ENCODE peak calls at places on chromosomes 16 and 17, in five cellular contexts. One of them, this sample, is unnamed.

GRCh38 chr16:30715777-30716445 is 16.9 kb downstream of the SRCAP start:
- DNase-seq in endothelial cell of umbilical vein: no peak
- DNase-seq in neural progenitor cell: no peak
- DNase-seq in tibial nerve: no peak
- DNase-seq in uterus: no peak
- DNase-seq in this sample: no peak

GRCh38 chr16:46757339-46758050 is 9.4 kb upstream of the MYLK3 start:
- DNase-seq in endothelial cell of umbilical vein: no peak
- DNase-seq in neural progenitor cell: peak
- DNase-seq in tibial nerve: no peak
- DNase-seq in uterus: no peak
- DNase-seq in this sample: no peak

GRCh38 chr16:14057878-14058382 is 13.2 kb upstream of the MRTFB start:
- DNase-seq in endothelial cell of umbilical vein: peak
- DNase-seq in neural progenitor cell: no peak
- DNase-seq in tibial nerve: no peak
- DNase-seq in uterus: peak
- DNase-seq in this sample: no peak

GRCh38 chr17:62800580-62800979 is 7.5 kb downstream of the MARCHF10 start:
- DNase-seq in endothelial cell of umbilical vein: no peak
- DNase-seq in neural progenitor cell: no peak
- DNase-seq in tibial nerve: no peak
- DNase-seq in uterus: no peak
- DNase-seq in this sample: no peak

GRCh38 chr17:35727635-35728034 is 3.8 kb upstream of the RASL10B start:
- DNase-seq in endothelial cell of umbilical vein: no peak
- DNase-seq in neural progenitor cell: no peak
- DNase-seq in tibial nerve: no peak
- DNase-seq in uterus: no peak
- DNase-seq in this sample: no peak

GRCh38 chr16:2963611-2964415 is at the start of gene KREMEN2:
- DNase-seq in endothelial cell of umbilical vein: no peak
- DNase-seq in neural progenitor cell: peak
- DNase-seq in tibial nerve: no peak
- DNase-seq in uterus: no peak
- DNase-seq in this sample: peak

GRCh38 chr17:55053855-55054254 is 85.3 kb downstream of the STXBP4 start:
- DNase-seq in endothelial cell of umbilical vein: peak
- DNase-seq in neural progenitor cell: no peak
- DNase-seq in tibial nerve: no peak
- DNase-seq in uterus: no peak
- DNase-seq in this sample: no peak

GRCh38 chr17:13353590-13353989 is 248.1 kb downstream of the HS3ST3A1 start:
- DNase-seq in endothelial cell of umbilical vein: no peak
- DNase-seq in neural progenitor cell: no peak
- DNase-seq in tibial nerve: no peak
- DNase-seq in uterus: no peak
- DNase-seq in this sample: no peak

GRCh38 chr17:17849863-17850373 is 13.1 kb upstream of the SREBF1 start:
- DNase-seq in endothelial cell of umbilical vein: peak
- DNase-seq in neural progenitor cell: peak
- DNase-seq in tibial nerve: peak
- DNase-seq in uterus: peak
- DNase-seq in this sample: peak

GRCh38 chr17:38868095-38868967 is 1.5 kb upstream of the LASP1 start:
- DNase-seq in endothelial cell of umbilical vein: peak
- DNase-seq in neural progenitor cell: peak
- DNase-seq in tibial nerve: peak
- DNase-seq in uterus: peak
- DNase-seq in this sample: no peak

GRCh38 chr16:55955439-55955838 is 80.3 kb upstream of the CES5A start:
- DNase-seq in endothelial cell of umbilical vein: no peak
- DNase-seq in neural progenitor cell: no peak
- DNase-seq in tibial nerve: no peak
- DNase-seq in uterus: no peak
- DNase-seq in this sample: no peak

GRCh38 chr16:25270577-25270976 is 12.9 kb upstream of the ZKSCAN2 start:
- DNase-seq in endothelial cell of umbilical vein: no peak
- DNase-seq in neural progenitor cell: no peak
- DNase-seq in tibial nerve: no peak
- DNase-seq in uterus: no peak
- DNase-seq in this sample: no peak

GRCh38 chr16:13937411-13937810 is 17.5 kb downstream of the ERCC4 start:
- DNase-seq in endothelial cell of umbilical vein: no peak
- DNase-seq in neural progenitor cell: no peak
- DNase-seq in tibial nerve: no peak
- DNase-seq in uterus: no peak
- DNase-seq in this sample: no peak

GRCh38 chr16:21130811-21131210 is 19.8 kb downstream of the DNAH3 start:
- DNase-seq in endothelial cell of umbilical vein: no peak
- DNase-seq in neural progenitor cell: no peak
- DNase-seq in tibial nerve: no peak
- DNase-seq in uterus: no peak
- DNase-seq in this sample: no peak

GRCh38 chr16:81666102-81666501 is 113.0 kb upstream of the PLCG2 start:
- DNase-seq in endothelial cell of umbilical vein: no peak
- DNase-seq in neural progenitor cell: no peak
- DNase-seq in tibial nerve: no peak
- DNase-seq in uterus: no peak
- DNase-seq in this sample: no peak

GRCh38 chr17:9115446-9116265 is 94.3 kb downstream of the NTN1 start:
- DNase-seq in endothelial cell of umbilical vein: peak
- DNase-seq in neural progenitor cell: peak
- DNase-seq in tibial nerve: peak
- DNase-seq in uterus: peak
- DNase-seq in this sample: peak

GRCh38 chr16:19389246-19389645 is 28.4 kb upstream of the TMC5 start:
- DNase-seq in endothelial cell of umbilical vein: peak
- DNase-seq in neural progenitor cell: peak
- DNase-seq in tibial nerve: peak
- DNase-seq in uterus: no peak
- DNase-seq in this sample: peak

GRCh38 chr17:72171703-72172670 is 51.2 kb downstream of the SOX9 start:
- DNase-seq in endothelial cell of umbilical vein: no peak
- DNase-seq in neural progenitor cell: no peak
- DNase-seq in tibial nerve: no peak
- DNase-seq in uterus: no peak
- DNase-seq in this sample: no peak
- TF ChIP-seq CTCF in endothelial cell of umbilical vein: no peak
- TF ChIP-seq CTCF in neural progenitor cell: no peak
- TF ChIP-seq CTCF in tibial nerve: no peak
- TF ChIP-seq CTCF in uterus: no peak
- TF ChIP-seq CTCF in this sample: no peak

GRCh38 chr17:81125573-81126081 is 39.7 kb upstream of the PVALEF start:
- DNase-seq in endothelial cell of umbilical vein: no peak
- DNase-seq in neural progenitor cell: no peak
- DNase-seq in tibial nerve: no peak
- DNase-seq in uterus: no peak
- DNase-seq in this sample: no peak
- TF ChIP-seq CTCF in endothelial cell of umbilical vein: no peak
- TF ChIP-seq CTCF in neural progenitor cell: no peak
- TF ChIP-seq CTCF in tibial nerve: no peak
- TF ChIP-seq CTCF in uterus: no peak
- TF ChIP-seq CTCF in this sample: no peak

GRCh38 chr17:37406635-37407455 is at the start of the genes ACACA and TADA2A:
- DNase-seq in endothelial cell of umbilical vein: peak
- DNase-seq in neural progenitor cell: peak
- DNase-seq in tibial nerve: peak
- DNase-seq in uterus: peak
- DNase-seq in this sample: peak
- TF ChIP-seq CTCF in endothelial cell of umbilical vein: no peak
- TF ChIP-seq CTCF in neural progenitor cell: no peak
- TF ChIP-seq CTCF in tibial nerve: no peak
- TF ChIP-seq CTCF in uterus: no peak
- TF ChIP-seq CTCF in this sample: no peak

DNA sequence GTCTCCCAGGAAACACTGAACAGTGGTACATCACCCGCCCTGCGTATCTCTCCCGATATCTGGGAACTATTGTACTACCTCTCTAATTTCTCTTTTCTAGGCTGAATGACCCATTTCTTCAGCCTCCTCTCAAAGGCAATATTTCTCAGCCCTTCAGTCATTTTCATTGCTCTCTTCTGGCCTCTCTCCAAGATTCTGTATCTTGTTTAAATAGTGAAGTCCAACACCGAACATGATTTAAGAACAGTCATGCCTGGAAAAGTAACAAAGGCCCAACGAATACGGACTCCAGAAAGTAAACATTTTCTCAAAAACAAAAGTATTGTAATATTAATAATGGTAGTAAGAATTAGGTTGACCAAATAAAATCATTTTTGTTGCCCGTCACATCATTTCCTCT is 220.0 kb downstream of the ZFHX3 start:
- DNase-seq in endothelial cell of umbilical vein: no peak
- DNase-seq in neural progenitor cell: no peak
- DNase-seq in tibial nerve: no peak
- DNase-seq in uterus: no peak
- DNase-seq in this sample: no peak
- TF ChIP-seq CTCF in endothelial cell of umbilical vein: no peak
- TF ChIP-seq CTCF in neural progenitor cell: no peak
- TF ChIP-seq CTCF in tibial nerve: no peak
- TF ChIP-seq CTCF in uterus: no peak
- TF ChIP-seq CTCF in this sample: no peak

DNA sequence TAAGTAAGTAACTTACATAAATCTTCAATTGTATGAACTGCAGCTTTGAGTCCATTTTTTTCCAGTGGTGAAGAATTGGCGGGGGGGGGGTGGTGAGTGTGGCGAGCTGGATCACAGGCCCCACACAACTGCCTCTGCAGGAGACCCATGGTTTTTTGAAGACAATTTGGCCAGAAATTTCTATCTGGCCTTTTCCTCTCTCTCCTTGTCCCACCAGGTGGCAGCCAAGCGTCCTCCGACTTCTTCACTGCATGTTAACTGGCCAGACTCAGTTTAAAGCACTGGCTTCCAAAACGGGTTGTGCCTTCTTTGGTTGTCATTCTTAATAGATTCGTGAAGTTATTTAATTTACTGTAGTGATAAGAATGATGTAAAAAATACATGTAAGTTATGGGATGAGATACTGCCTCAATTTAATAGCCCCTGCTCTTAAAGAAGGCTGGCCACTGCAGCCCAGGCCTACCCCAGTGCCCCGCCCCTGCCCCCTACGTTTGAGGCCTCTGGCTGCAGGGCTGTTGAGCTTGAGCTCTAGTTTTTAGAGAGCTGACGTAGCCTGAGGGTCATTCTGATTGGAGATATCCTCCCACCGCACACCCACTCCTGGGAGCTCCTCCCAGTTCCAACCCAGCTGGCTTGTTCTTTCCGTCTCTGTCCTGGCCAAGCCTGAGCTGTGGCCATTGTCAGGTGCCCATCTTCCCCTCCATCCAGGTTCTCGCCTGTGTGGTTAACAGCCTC is 36.4 kb downstream of the AKAP1 start:
- DNase-seq in endothelial cell of umbilical vein: peak
- DNase-seq in neural progenitor cell: peak
- DNase-seq in tibial nerve: peak
- DNase-seq in uterus: no peak
- DNase-seq in this sample: peak
- TF ChIP-seq CTCF in endothelial cell of umbilical vein: peak
- TF ChIP-seq CTCF in neural progenitor cell: peak
- TF ChIP-seq CTCF in tibial nerve: no peak
- TF ChIP-seq CTCF in uterus: peak
- TF ChIP-seq CTCF in this sample: peak

DNA sequence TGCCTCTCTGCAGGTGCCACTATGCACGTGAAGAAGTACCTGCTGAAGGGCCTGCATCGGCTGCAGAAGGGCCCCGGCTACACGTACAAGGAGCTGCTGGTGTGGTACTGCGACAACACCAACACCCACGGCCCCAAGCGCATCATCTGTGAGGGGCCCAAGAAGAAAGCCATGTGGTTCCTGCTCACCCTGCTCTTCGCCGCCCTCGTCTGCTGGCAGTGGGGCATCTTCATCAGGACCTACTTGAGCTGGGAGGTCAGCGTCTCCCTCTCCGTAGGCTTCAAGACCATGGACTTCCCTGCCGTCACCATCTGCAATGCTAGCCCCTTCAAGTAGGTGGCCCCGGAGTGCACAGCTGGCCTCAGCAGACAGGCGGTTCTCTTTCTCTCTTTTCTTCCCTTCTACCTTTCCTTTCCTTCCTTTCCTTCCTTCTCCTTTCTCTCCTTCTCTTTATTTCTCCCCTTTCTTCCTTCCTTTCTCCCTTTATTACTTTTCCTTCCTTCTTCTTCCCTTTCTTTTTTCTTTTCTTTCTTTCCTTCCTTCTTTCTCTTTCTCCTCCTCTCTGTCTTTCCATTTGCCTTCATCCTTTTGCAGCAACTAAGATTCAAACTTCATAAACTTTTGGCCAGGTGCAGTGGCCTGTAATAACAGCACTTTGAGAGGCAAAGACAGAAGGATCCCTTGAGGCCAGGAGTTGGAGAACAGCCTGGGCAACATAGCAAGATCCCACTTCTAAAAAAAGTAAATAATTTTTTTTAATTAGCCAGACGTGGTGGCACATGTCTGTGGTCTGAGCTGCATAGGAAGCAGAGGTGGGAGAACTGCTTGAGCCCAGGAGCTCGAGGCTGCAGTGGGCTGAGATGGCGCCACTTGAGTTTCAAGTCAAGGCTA is 46.7 kb downstream of the SCNN1B start:
- DNase-seq in endothelial cell of umbilical vein: no peak
- DNase-seq in neural progenitor cell: peak
- DNase-seq in tibial nerve: no peak
- DNase-seq in uterus: no peak
- DNase-seq in this sample: no peak
- TF ChIP-seq CTCF in endothelial cell of umbilical vein: no peak
- TF ChIP-seq CTCF in neural progenitor cell: peak
- TF ChIP-seq CTCF in tibial nerve: no peak
- TF ChIP-seq CTCF in uterus: no peak
- TF ChIP-seq CTCF in this sample: no peak

GRCh38 chr16:48334325-48334724 is 50.9 kb downstream of the SIAH1 start:
- DNase-seq in endothelial cell of umbilical vein: no peak
- DNase-seq in neural progenitor cell: peak
- DNase-seq in tibial nerve: no peak
- DNase-seq in uterus: no peak
- DNase-seq in this sample: no peak
- TF ChIP-seq CTCF in endothelial cell of umbilical vein: no peak
- TF ChIP-seq CTCF in neural progenitor cell: peak
- TF ChIP-seq CTCF in tibial nerve: no peak
- TF ChIP-seq CTCF in uterus: no peak
- TF ChIP-seq CTCF in this sample: no peak

DNA sequence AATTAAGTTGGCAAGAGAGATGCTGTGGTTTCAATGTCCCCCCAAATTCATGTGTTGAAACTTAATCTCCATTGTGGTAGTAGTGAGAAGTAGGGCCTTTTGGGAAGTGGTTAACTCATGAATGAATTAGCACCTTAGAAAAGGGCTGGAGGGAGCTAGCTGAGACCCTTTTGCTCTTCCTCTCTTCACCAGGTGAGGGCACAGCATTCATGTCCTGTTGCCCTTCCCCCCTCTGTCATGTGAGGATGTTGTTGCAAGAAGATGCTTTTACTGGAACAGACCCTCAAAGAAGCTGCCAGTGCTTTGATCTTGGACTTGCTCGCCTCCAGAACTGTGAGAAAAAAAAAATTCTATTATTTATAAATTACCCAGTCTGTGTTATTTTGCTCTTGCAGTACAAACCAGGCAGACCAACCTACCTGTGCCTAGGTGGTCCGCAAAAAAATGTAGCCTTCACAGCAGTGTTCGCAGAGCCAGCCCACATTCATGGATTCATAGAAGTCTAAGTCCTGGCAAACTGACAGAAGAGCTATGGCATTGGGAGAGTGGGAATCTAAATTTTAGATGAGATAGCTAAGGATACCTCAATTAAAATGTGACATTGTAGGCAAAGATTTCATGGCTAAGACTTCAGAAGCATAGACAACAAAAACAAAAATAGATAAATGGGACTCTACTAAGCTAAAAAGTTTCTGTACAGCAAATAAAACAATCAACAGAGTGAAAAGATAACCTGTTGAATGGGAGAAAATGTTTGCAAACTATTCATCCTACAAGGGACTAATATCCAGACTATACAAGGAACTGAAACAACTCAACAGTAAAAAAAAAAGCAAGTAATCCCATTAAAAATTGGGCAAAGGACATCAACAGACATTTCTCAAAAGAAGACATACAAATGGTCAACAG is 32.0 kb upstream of the ABCA5 start:
- DNase-seq in endothelial cell of umbilical vein: peak
- DNase-seq in neural progenitor cell: peak
- DNase-seq in tibial nerve: no peak
- DNase-seq in uterus: no peak
- DNase-seq in this sample: no peak
- TF ChIP-seq CTCF in endothelial cell of umbilical vein: no peak
- TF ChIP-seq CTCF in neural progenitor cell: peak
- TF ChIP-seq CTCF in tibial nerve: no peak
- TF ChIP-seq CTCF in uterus: no peak
- TF ChIP-seq CTCF in this sample: no peak